ENCODE peak calls at places on chromosomes 13 and 19, in seven cellular contexts. D, K, R, A, E, F and S are unnamed samples. For H3K4me1, the result is how much of the 10 kb centered on the place peaks cover.

GRCh38 chr19:1082928-1083816 is 12.0 kb downstream of the POLR2E start:
- DNase-seq in D (no peak), K (no peak), R (no peak), A (no peak), E (no peak), F (no peak), S (no peak)

GRCh38 chr19:33868821-33869412 is 72.2 kb downstream of the KCTD15 start:
- DNase-seq in D (peak), K (no peak), R (no peak), A (no peak), E (peak), F (no peak), S (no peak)

GRCh38 chr19:2744113-2744512 is 4.3 kb upstream of the SLC39A3 start:
- DNase-seq in D (no peak), K (no peak), R (no peak), A (no peak), E (no peak), F (no peak), S (no peak)

GRCh38 chr13:23598371-23598770 is 28.2 kb downstream of the TNFRSF19 start:
- DNase-seq in D (no peak), K (no peak), R (no peak), A (no peak), E (no peak), F (no peak), S (no peak)

GRCh38 chr19:2477732-2478191 is 1.8 kb downstream of the GADD45B start:
- DNase-seq in D (no peak), K (peak), R (no peak), A (no peak), E (no peak), F (peak), S (peak)

GRCh38 chr19:33403221-33403972 is 29.9 kb downstream of the CEBPG start:
- DNase-seq in D (peak), K (no peak), R (no peak), A (no peak), E (no peak), F (peak), S (peak)

GRCh38 chr19:1154731-1155351 is 19.2 kb downstream of the SBNO2 start:
- DNase-seq in D (peak), K (no peak), R (peak), A (no peak), E (peak), F (peak), S (no peak)

GRCh38 chr19:52270266-52270885 is 989 bp downstream of the ZNF766 start:
- DNase-seq in D (peak), K (no peak), R (no peak), A (no peak), E (no peak), F (peak), S (peak)

GRCh38 chr19:12996542-12997094 is 1.3 kb downstream of the NFIX start:
- DNase-seq in D (peak), K (no peak), R (peak), A (no peak), E (peak), F (no peak), S (peak)

GRCh38 chr13:93903909-93904308 is 575.6 kb downstream of the DCT start:
- DNase-seq in D (no peak), K (no peak), R (no peak), A (no peak), E (no peak), F (no peak), S (no peak)

GRCh38 chr13:48043789-48044503 is 6.4 kb downstream of the NUDT15 start:
- DNase-seq in D (no peak), K (no peak), R (no peak), A (no peak), E (no peak), F (no peak), S (no peak)

GRCh38 chr13:37868691-37869505 is 674 bp downstream of the TRPC4 start:
- DNase-seq in D (no peak), K (no peak), R (no peak), A (no peak), E (no peak), F (no peak), S (no peak)

GRCh38 chr13:32527151-32527550 is 11.4 kb downstream of the N4BP2L2 start:
- DNase-seq in D (no peak), K (no peak), R (no peak), A (no peak), E (no peak), F (no peak), S (no peak)

GRCh38 chr19:47790398-47790814 is 11.9 kb downstream of the SELENOW start:
- DNase-seq in D (peak), K (peak), R (peak), A (peak), E (peak), F (peak), S (peak)

GRCh38 chr19:44848036-44848804 is 2.1 kb downstream of the NECTIN2 start:
- DNase-seq in D (peak), K (no peak), R (no peak), A (no peak), E (peak), F (no peak), S (peak)

GRCh38 chr13:96200810-96201209 is 110.9 kb downstream of the HS6ST3 start:
- DNase-seq in D (no peak), K (no peak), R (no peak), A (no peak), E (no peak), F (no peak), S (no peak)

GRCh38 chr19:12800873-12801465 is 631 bp downstream of the PRDX2 start:
- DNase-seq in D (peak), K (peak), R (peak), A (no peak), E (no peak), F (no peak), S (no peak)

GRCh38 chr19:16376649-16377048 is 52.0 kb downstream of the KLF2 start:
- DNase-seq in D (no peak), K (peak), R (no peak), A (no peak), E (no peak), F (no peak), S (no peak)

GRCh38 chr19:12611361-12611699 is 610 bp downstream of the ZNF791 start:
- DNase-seq in D (peak), K (no peak), R (peak), A (no peak), E (peak), F (peak), S (peak)

GRCh38 chr13:39634956-39635355 is 20.5 kb upstream of the COG6 start:
- DNase-seq in D (no peak), K (no peak), R (no peak), A (no peak), E (no peak), F (no peak), S (no peak)

GRCh38 chr13:95660981-95661581 is 15.9 kb upstream of the DNAJC3 start:
- DNase-seq in D (peak), K (peak), R (no peak), A (no peak), E (no peak), F (no peak), S (peak)

GRCh38 chr19:2461751-2462634 is 5.2 kb upstream of the LMNB2 start:
- DNase-seq in D (peak), K (peak), R (no peak), A (peak), E (no peak), F (peak), S (peak)

GRCh38 chr13:50400930-50401553 is 385.8 kb downstream of the KCNRG start:
- DNase-seq in D (no peak), K (no peak), R (no peak), A (no peak), E (no peak), F (no peak), S (no peak)

GRCh38 chr13:50130686-50131051 is 115.4 kb downstream of the KCNRG start:
- DNase-seq in D (no peak), K (peak), R (no peak), A (peak), E (peak), F (no peak), S (peak)

GRCh38 chr19:2055871-2056809 is 5.1 kb upstream of the MKNK2 start:
- DNase-seq in D (no peak), K (peak), R (peak), A (no peak), E (no peak), F (no peak), S (no peak)

GRCh38 chr13:48244159-48244558 is 11.2 kb downstream of the ITM2B start:
- DNase-seq in D (no peak), K (no peak), R (no peak), A (no peak), E (no peak), F (no peak), S (no peak)

GRCh38 chr13:97130201-97130600 is 91.9 kb upstream of the MBNL2 start:
- DNase-seq in D (no peak), K (no peak), R (no peak), A (no peak), E (no peak), F (no peak), S (no peak)

GRCh38 chr13:22505489-22505888 is 675.3 kb upstream of the SGCG start:
- DNase-seq in D (no peak), K (no peak), R (no peak), A (no peak), E (no peak), F (no peak), S (no peak)

GRCh38 chr13:75715598-75716523 is 79.7 kb downstream of the LMO7 start:
- DNase-seq in D (no peak), K (no peak), R (no peak), A (no peak), E (no peak), F (no peak), S (no peak)

GRCh38 chr13:51912511-51913225 is 50.9 kb downstream of the CCDC70 start:
- DNase-seq in D (no peak), K (peak), R (no peak), A (no peak), E (peak), F (no peak), S (no peak)

DNA sequence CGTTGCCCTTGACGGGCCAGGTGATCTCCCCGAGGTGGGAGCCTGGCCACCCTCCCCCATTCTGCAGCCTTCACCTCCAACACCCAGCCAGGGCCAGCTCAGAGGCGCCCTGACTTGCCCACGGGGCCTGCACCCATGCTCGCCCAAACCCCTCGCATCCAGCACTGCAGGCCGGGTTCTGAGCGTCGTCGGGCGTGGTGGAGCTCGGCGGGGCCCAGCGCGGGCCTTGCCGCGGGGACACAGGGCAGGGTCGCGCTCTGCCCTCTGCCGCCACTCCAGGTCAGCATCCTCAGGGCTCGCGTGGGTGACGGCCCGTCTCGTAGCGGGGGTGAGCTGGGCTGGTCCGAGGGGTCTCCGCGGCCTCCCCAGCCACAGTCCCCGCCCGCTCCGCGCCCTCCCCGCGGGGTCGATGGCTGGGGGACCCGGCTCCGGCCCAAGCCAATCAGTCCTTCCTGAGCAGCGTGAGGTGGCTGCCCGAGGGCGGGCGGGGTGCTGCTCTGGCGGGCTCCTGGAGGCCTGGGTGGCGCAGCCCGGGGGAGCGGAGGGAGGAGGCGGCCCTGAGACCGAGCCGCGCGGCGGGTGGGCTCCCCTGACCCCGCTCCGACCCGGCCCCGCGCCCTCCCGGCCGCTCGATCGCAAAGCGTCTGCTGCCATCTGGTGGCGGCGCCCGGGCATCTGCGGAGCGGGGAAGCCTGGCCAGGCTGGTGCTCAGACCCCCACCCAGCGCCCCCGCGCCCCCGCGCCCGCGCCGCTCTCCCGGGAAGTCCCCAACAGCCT is 61.4 kb downstream of the CCNE1 start:
- DNase-seq in D (peak), K (peak), R (peak), A (peak), E (peak), F (peak), S (peak)
- H3K4me3 ChIP-seq in D (no peak), K (peak), R (peak), A (peak), E (peak), F (peak), S (peak)

GRCh38 chr19:10192922-10193321 is 1.8 kb downstream of the DNMT1 start:
- DNase-seq in D (no peak), K (no peak), R (no peak), A (no peak), E (no peak), F (no peak), S (no peak)
- H3K4me1 ChIP-seq in D (under half), K (half or more), R (under half), A (under half), E (under half), F (under half), S (under half)

DNA sequence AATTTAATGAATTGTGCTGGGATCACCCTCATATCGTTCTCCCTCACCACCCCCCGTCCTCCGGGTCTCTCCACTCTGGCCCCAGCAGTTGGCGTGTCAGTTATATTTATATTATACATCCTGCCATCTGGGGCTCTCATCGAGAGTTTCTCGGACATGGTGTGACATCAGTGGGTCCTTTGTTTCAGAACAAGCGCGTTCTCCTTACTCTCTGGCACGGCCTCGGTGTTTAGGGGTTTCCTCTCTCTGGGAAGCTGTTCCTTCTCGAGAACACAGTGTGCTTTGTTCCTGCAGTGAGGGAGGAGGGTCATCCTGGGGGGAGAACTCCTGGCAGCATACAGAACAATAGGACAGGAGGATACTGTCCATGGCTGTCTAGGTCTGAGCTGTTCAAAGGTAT is 9.8 kb upstream of the MCF2L start:
- DNase-seq in D (no peak), K (no peak), R (no peak), A (no peak), E (no peak), F (no peak), S (no peak)
- H3K27ac ChIP-seq in D (no peak), K (no peak), R (no peak), A (no peak), E (peak), F (peak), S (no peak)

GRCh38 chr19:35144259-35144599 is 1.2 kb downstream of the FXYD7 start:
- DNase-seq in D (no peak), K (no peak), R (no peak), A (no peak), E (no peak), F (no peak), S (no peak)

GRCh38 chr19:35142531-35143230 is 374 bp upstream of the FXYD7 start:
- DNase-seq in D (peak), K (peak), R (peak), A (peak), E (no peak), F (no peak), S (no peak)

GRCh38 chr19:35141627-35142401 is 1.2 kb upstream of the FXYD7 start:
- DNase-seq in D (peak), K (peak), R (peak), A (no peak), E (no peak), F (no peak), S (no peak)

GRCh38 chr19:35143818-35144217 is 763 bp downstream of the FXYD7 start:
- DNase-seq in D (no peak), K (no peak), R (no peak), A (no peak), E (no peak), F (no peak), S (no peak)

DNA sequence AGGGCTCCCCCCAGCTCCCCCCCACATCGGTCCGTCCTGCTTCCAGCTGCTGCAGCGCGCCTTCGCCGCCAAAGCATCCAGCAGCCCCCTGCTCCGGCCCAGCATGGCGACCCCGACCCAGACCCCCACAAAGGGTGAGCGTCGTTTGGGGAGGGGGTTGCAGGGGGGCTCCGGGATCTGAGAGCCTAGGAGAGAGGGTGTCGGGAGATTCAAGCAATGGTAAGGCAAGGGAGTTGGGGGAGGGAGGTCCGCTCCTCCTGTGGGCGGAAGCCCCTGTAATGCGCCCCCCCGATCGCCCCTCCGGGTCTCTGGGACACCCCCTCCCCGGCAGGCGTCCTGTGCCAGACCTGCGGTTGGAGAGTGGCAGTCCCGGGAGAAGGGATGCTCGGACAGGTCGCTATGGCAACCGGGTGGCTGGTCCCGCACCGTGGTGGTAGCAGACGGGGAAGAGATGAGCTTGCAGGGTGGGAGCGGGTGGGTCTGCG is at the start of gene FXYD7:
- DNase-seq in D (no peak), K (no peak), R (peak), A (no peak), E (no peak), F (no peak), S (no peak)
- H3K4me3 ChIP-seq in D (no peak), K (peak), R (peak), A (peak), E (peak), F (no peak), S (no peak)